ENCODE peak calls at places on chromosomes 4 and X, in eight cellular contexts. One of them, this sample, is unnamed.

GRCh38 chr4:76615999-76616398 is 181.0 kb downstream of the SHROOM3 start:
- DNase-seq in AG09309: no peak
- DNase-seq in ureter: no peak
- DNase-seq in anterior cingulate cortex: no peak
- DNase-seq in OCI-LY7: no peak
- DNase-seq in neuronal stem cell: no peak
- DNase-seq in stimulated activated CD8-positive, alpha-beta memory T cell treated with anti-CD3 and anti-CD28 coated beads, Interleukin-4, amount 100 ng/mL, for 24 hours: no peak
- DNase-seq in cardiac muscle cell: no peak
- DNase-seq in this sample: no peak

GRCh38 chr4:876780-877179 is 50.9 kb upstream of the CPLX1 start:
- DNase-seq in cardiac muscle cell: no peak
- DNase-seq in ureter: no peak
- DNase-seq in stimulated activated CD8-positive, alpha-beta memory T cell treated with anti-CD3 and anti-CD28 coated beads, Interleukin-4, amount 100 ng/mL, for 24 hours: no peak
- DNase-seq in anterior cingulate cortex: no peak
- DNase-seq in OCI-LY7: peak; percentile 11
- DNase-seq in neuronal stem cell: no peak
- DNase-seq in AG09309: no peak
- DNase-seq in this sample: peak; percentile 20

GRCh38 chr4:151862766-151863165 is 102.0 kb upstream of the GATB start:
- DNase-seq in neuronal stem cell: no peak
- DNase-seq in anterior cingulate cortex: no peak
- DNase-seq in stimulated activated CD8-positive, alpha-beta memory T cell treated with anti-CD3 and anti-CD28 coated beads, Interleukin-4, amount 100 ng/mL, for 24 hours: no peak
- DNase-seq in ureter: no peak
- DNase-seq in OCI-LY7: no peak
- DNase-seq in AG09309: peak; percentile 25
- DNase-seq in cardiac muscle cell: no peak
- DNase-seq in this sample: no peak

GRCh38 chrX:131649741-131650140 is 105.9 kb downstream of the OR13H1 start:
- DNase-seq in OCI-LY7: no peak
- DNase-seq in anterior cingulate cortex: no peak
- DNase-seq in ureter: no peak
- DNase-seq in neuronal stem cell: no peak
- DNase-seq in cardiac muscle cell: no peak
- DNase-seq in stimulated activated CD8-positive, alpha-beta memory T cell treated with anti-CD3 and anti-CD28 coated beads, Interleukin-4, amount 100 ng/mL, for 24 hours: no peak
- DNase-seq in AG09309: no peak
- DNase-seq in this sample: peak; percentile 21

GRCh38 chr4:154143720-154144119 is 347.9 kb downstream of the DCHS2 start:
- DNase-seq in neuronal stem cell: no peak
- DNase-seq in AG09309: no peak
- DNase-seq in OCI-LY7: no peak
- DNase-seq in cardiac muscle cell: no peak
- DNase-seq in ureter: no peak
- DNase-seq in stimulated activated CD8-positive, alpha-beta memory T cell treated with anti-CD3 and anti-CD28 coated beads, Interleukin-4, amount 100 ng/mL, for 24 hours: no peak
- DNase-seq in anterior cingulate cortex: no peak
- DNase-seq in this sample: no peak

GRCh38 chr4:70577220-70577927 is 14.7 kb upstream of the AMBN start:
- DNase-seq in anterior cingulate cortex: no peak
- DNase-seq in ureter: no peak
- DNase-seq in stimulated activated CD8-positive, alpha-beta memory T cell treated with anti-CD3 and anti-CD28 coated beads, Interleukin-4, amount 100 ng/mL, for 24 hours: no peak
- DNase-seq in OCI-LY7: no peak
- DNase-seq in cardiac muscle cell: no peak
- DNase-seq in neuronal stem cell: no peak
- DNase-seq in AG09309: no peak
- DNase-seq in this sample: no peak

GRCh38 chrX:48666649-48667048 is 16.9 kb upstream of the WAS start:
- DNase-seq in cardiac muscle cell: no peak
- DNase-seq in AG09309: no peak
- DNase-seq in ureter: no peak
- DNase-seq in anterior cingulate cortex: no peak
- DNase-seq in stimulated activated CD8-positive, alpha-beta memory T cell treated with anti-CD3 and anti-CD28 coated beads, Interleukin-4, amount 100 ng/mL, for 24 hours: no peak
- DNase-seq in neuronal stem cell: no peak
- DNase-seq in OCI-LY7: no peak
- DNase-seq in this sample: no peak

GRCh38 chr4:74638001-74638400 is 156.3 kb downstream of the BTC start:
- DNase-seq in AG09309: no peak
- DNase-seq in anterior cingulate cortex: no peak
- DNase-seq in neuronal stem cell: no peak
- DNase-seq in OCI-LY7: no peak
- DNase-seq in cardiac muscle cell: no peak
- DNase-seq in ureter: no peak
- DNase-seq in stimulated activated CD8-positive, alpha-beta memory T cell treated with anti-CD3 and anti-CD28 coated beads, Interleukin-4, amount 100 ng/mL, for 24 hours: no peak
- DNase-seq in this sample: no peak

GRCh38 chr4:18689308-18689915 is 667.9 kb upstream of the LCORL start:
- DNase-seq in stimulated activated CD8-positive, alpha-beta memory T cell treated with anti-CD3 and anti-CD28 coated beads, Interleukin-4, amount 100 ng/mL, for 24 hours: no peak
- DNase-seq in AG09309: peak; percentile 28
- DNase-seq in ureter: peak; percentile 68
- DNase-seq in cardiac muscle cell: peak; percentile 69
- DNase-seq in neuronal stem cell: peak; percentile 67
- DNase-seq in OCI-LY7: peak; percentile 71
- DNase-seq in anterior cingulate cortex: peak; percentile 17
- DNase-seq in this sample: peak; percentile 54

GRCh38 chrX:150299579-150299978 is 63.5 kb upstream of the MAMLD1 start:
- DNase-seq in stimulated activated CD8-positive, alpha-beta memory T cell treated with anti-CD3 and anti-CD28 coated beads, Interleukin-4, amount 100 ng/mL, for 24 hours: no peak
- DNase-seq in anterior cingulate cortex: no peak
- DNase-seq in cardiac muscle cell: no peak
- DNase-seq in OCI-LY7: no peak
- DNase-seq in AG09309: no peak
- DNase-seq in ureter: no peak
- DNase-seq in neuronal stem cell: no peak
- DNase-seq in this sample: no peak

GRCh38 chr4:628346-628745 is 3.0 kb downstream of the PDE6B start:
- DNase-seq in anterior cingulate cortex: no peak
- DNase-seq in cardiac muscle cell: no peak
- DNase-seq in AG09309: no peak
- DNase-seq in neuronal stem cell: no peak
- DNase-seq in ureter: no peak
- DNase-seq in stimulated activated CD8-positive, alpha-beta memory T cell treated with anti-CD3 and anti-CD28 coated beads, Interleukin-4, amount 100 ng/mL, for 24 hours: no peak
- DNase-seq in OCI-LY7: no peak
- DNase-seq in this sample: no peak

GRCh38 chrX:20374866-20375530 is 108.3 kb upstream of the RPS6KA3 start:
- DNase-seq in anterior cingulate cortex: no peak
- DNase-seq in neuronal stem cell: no peak
- DNase-seq in cardiac muscle cell: peak; percentile 51
- DNase-seq in OCI-LY7: peak; percentile 0
- DNase-seq in AG09309: no peak
- DNase-seq in ureter: no peak
- DNase-seq in stimulated activated CD8-positive, alpha-beta memory T cell treated with anti-CD3 and anti-CD28 coated beads, Interleukin-4, amount 100 ng/mL, for 24 hours: no peak
- DNase-seq in this sample: no peak

GRCh38 chr4:1592179-1593037 is 91.7 kb downstream of the FAM53A start:
- DNase-seq in neuronal stem cell: no peak
- DNase-seq in anterior cingulate cortex: no peak
- DNase-seq in cardiac muscle cell: no peak
- DNase-seq in OCI-LY7: no peak
- DNase-seq in stimulated activated CD8-positive, alpha-beta memory T cell treated with anti-CD3 and anti-CD28 coated beads, Interleukin-4, amount 100 ng/mL, for 24 hours: no peak
- DNase-seq in ureter: no peak
- DNase-seq in AG09309: no peak
- DNase-seq in this sample: no peak

GRCh38 chrX:120514236-120514635 is 45.1 kb upstream of the LAMP2 start:
- DNase-seq in stimulated activated CD8-positive, alpha-beta memory T cell treated with anti-CD3 and anti-CD28 coated beads, Interleukin-4, amount 100 ng/mL, for 24 hours: no peak
- DNase-seq in ureter: no peak
- DNase-seq in anterior cingulate cortex: no peak
- DNase-seq in AG09309: no peak
- DNase-seq in cardiac muscle cell: no peak
- DNase-seq in neuronal stem cell: no peak
- DNase-seq in OCI-LY7: peak; percentile 45
- DNase-seq in this sample: no peak

GRCh38 chrX:131901581-131901980 is 121.5 kb upstream of the STK26 start:
- DNase-seq in neuronal stem cell: no peak
- DNase-seq in cardiac muscle cell: no peak
- DNase-seq in AG09309: no peak
- DNase-seq in stimulated activated CD8-positive, alpha-beta memory T cell treated with anti-CD3 and anti-CD28 coated beads, Interleukin-4, amount 100 ng/mL, for 24 hours: no peak
- DNase-seq in OCI-LY7: no peak
- DNase-seq in anterior cingulate cortex: no peak
- DNase-seq in ureter: no peak
- DNase-seq in this sample: no peak

GRCh38 chrX:27086221-27086620 is 376.9 kb downstream of the PPP4R3C start:
- DNase-seq in neuronal stem cell: peak; percentile 27
- DNase-seq in cardiac muscle cell: no peak
- DNase-seq in AG09309: no peak
- DNase-seq in anterior cingulate cortex: no peak
- DNase-seq in stimulated activated CD8-positive, alpha-beta memory T cell treated with anti-CD3 and anti-CD28 coated beads, Interleukin-4, amount 100 ng/mL, for 24 hours: no peak
- DNase-seq in ureter: no peak
- DNase-seq in OCI-LY7: no peak
- DNase-seq in this sample: no peak

GRCh38 chr4:74531952-74532794 is 87.2 kb downstream of the AREG start:
- DNase-seq in cardiac muscle cell: peak; percentile 29
- DNase-seq in neuronal stem cell: peak; percentile 35
- DNase-seq in ureter: no peak
- DNase-seq in AG09309: peak; percentile 84
- DNase-seq in OCI-LY7: peak; percentile 22
- DNase-seq in stimulated activated CD8-positive, alpha-beta memory T cell treated with anti-CD3 and anti-CD28 coated beads, Interleukin-4, amount 100 ng/mL, for 24 hours: no peak
- DNase-seq in anterior cingulate cortex: no peak
- DNase-seq in this sample: peak; percentile 7

GRCh38 chr4:142909908-142910307 is 63.8 kb upstream of the INPP4B start:
- DNase-seq in neuronal stem cell: no peak
- DNase-seq in AG09309: no peak
- DNase-seq in OCI-LY7: no peak
- DNase-seq in anterior cingulate cortex: no peak
- DNase-seq in stimulated activated CD8-positive, alpha-beta memory T cell treated with anti-CD3 and anti-CD28 coated beads, Interleukin-4, amount 100 ng/mL, for 24 hours: no peak
- DNase-seq in ureter: no peak
- DNase-seq in cardiac muscle cell: no peak
- DNase-seq in this sample: no peak

GRCh38 chrX:38882894-38883620 is 81.8 kb downstream of the MID1IP1 start:
- DNase-seq in AG09309: peak; percentile 71
- DNase-seq in neuronal stem cell: no peak
- DNase-seq in ureter: no peak
- DNase-seq in cardiac muscle cell: no peak
- DNase-seq in anterior cingulate cortex: no peak
- DNase-seq in stimulated activated CD8-positive, alpha-beta memory T cell treated with anti-CD3 and anti-CD28 coated beads, Interleukin-4, amount 100 ng/mL, for 24 hours: no peak
- DNase-seq in OCI-LY7: peak; percentile 53
- DNase-seq in this sample: no peak

GRCh38 chr4:108060164-108060563 is 70.5 kb downstream of the HADH start:
- DNase-seq in OCI-LY7: no peak
- DNase-seq in AG09309: peak; percentile 16
- DNase-seq in neuronal stem cell: peak; percentile 11
- DNase-seq in stimulated activated CD8-positive, alpha-beta memory T cell treated with anti-CD3 and anti-CD28 coated beads, Interleukin-4, amount 100 ng/mL, for 24 hours: no peak
- DNase-seq in cardiac muscle cell: peak; percentile 23
- DNase-seq in ureter: no peak
- DNase-seq in anterior cingulate cortex: peak; percentile 3
- DNase-seq in this sample: no peak

GRCh38 chr4:8838911-8839431 is 32.7 kb downstream of the HMX1 start:
- DNase-seq in neuronal stem cell: no peak
- DNase-seq in ureter: peak; percentile 20
- DNase-seq in cardiac muscle cell: no peak
- DNase-seq in anterior cingulate cortex: no peak
- DNase-seq in stimulated activated CD8-positive, alpha-beta memory T cell treated with anti-CD3 and anti-CD28 coated beads, Interleukin-4, amount 100 ng/mL, for 24 hours: no peak
- DNase-seq in AG09309: no peak
- DNase-seq in OCI-LY7: no peak
- DNase-seq in this sample: no peak

This sample was measured in activated CD4-positive, alpha-beta T cell treated with anti-CD3 and anti-CD28 coated beads for 48 hours.